ENCODE peak calls at places on chromosomes 5 and 9, in six cellular contexts. P, W, Q, J, K and L are unnamed samples.

GRCh38 chr9:123953601-123954011 is 23.7 kb upstream of the DENND1A start:
- DNase-seq in P (no peak), W (no peak), Q (no peak), J (no peak), K (no peak), L (no peak)

GRCh38 chr5:90529939-90530677 is 724 bp upstream of the LYSMD3 start:
- DNase-seq in P (peak), W (peak), Q (peak), J (no peak), K (peak), L (peak)

GRCh38 chr9:91844170-91844569 is 105.9 kb downstream of the ROR2 start:
- DNase-seq in P (no peak), W (no peak), Q (no peak), J (no peak), K (no peak), L (no peak)

GRCh38 chr5:76692651-76693050 is 23.3 kb upstream of the F2R start:
- DNase-seq in P (no peak), W (no peak), Q (no peak), J (no peak), K (no peak), L (no peak)

GRCh38 chr5:72453260-72453775 is 53.9 kb downstream of the ZNF366 start:
- DNase-seq in P (no peak), W (no peak), Q (peak), J (no peak), K (no peak), L (no peak)

GRCh38 chr9:2411459-2412215 is 209.9 kb upstream of the VLDLR start:
- DNase-seq in P (peak), W (no peak), Q (peak), J (no peak), K (no peak), L (peak)

GRCh38 chr9:76985581-76985980 is 33.9 kb upstream of the FOXB2 start:
- DNase-seq in P (no peak), W (no peak), Q (no peak), J (no peak), K (no peak), L (no peak)

GRCh38 chr9:114276908-114277821 is 45.7 kb upstream of the ORM1 start:
- DNase-seq in P (no peak), W (peak), Q (peak), J (peak), K (peak), L (no peak)

GRCh38 chr9:20315672-20316071 is 306.6 kb downstream of the MLLT3 start:
- DNase-seq in P (no peak), W (no peak), Q (peak), J (no peak), K (peak), L (no peak)

GRCh38 chr5:50889790-50890189 is 223.4 kb downstream of the PARP8 start:
- DNase-seq in P (no peak), W (no peak), Q (peak), J (no peak), K (no peak), L (no peak)

GRCh38 chr9:75106856-75107255 is 18.5 kb downstream of the OSTF1 start:
- DNase-seq in P (no peak), W (no peak), Q (no peak), J (no peak), K (no peak), L (no peak)

GRCh38 chr9:125843646-125844045 is 96.5 kb downstream of the PBX3 start:
- DNase-seq in P (peak), W (no peak), Q (no peak), J (no peak), K (peak), L (no peak)

GRCh38 chr5:16901038-16901644 is 34.9 kb downstream of the MYO10 start:
- DNase-seq in P (peak), W (peak), Q (no peak), J (peak), K (no peak), L (no peak)

GRCh38 chr5:16906255-16906654 is 29.8 kb downstream of the MYO10 start:
- DNase-seq in P (no peak), W (no peak), Q (no peak), J (no peak), K (no peak), L (no peak)

GRCh38 chr5:16902846-16903245 is 33.2 kb downstream of the MYO10 start:
- DNase-seq in P (peak), W (no peak), Q (peak), J (no peak), K (no peak), L (no peak)

GRCh38 chr5:16907270-16907669 is 28.8 kb downstream of the MYO10 start:
- DNase-seq in P (no peak), W (no peak), Q (no peak), J (no peak), K (no peak), L (no peak)

GRCh38 chr5:16903480-16904300 is 32.4 kb downstream of the MYO10 start:
- DNase-seq in P (no peak), W (no peak), Q (peak), J (no peak), K (no peak), L (no peak)
- H3K9ac ChIP-seq in P (no peak), W (no peak), Q (no peak), J (no peak), K (no peak), L (no peak)

GRCh38 chr9:109182550-109182939 is 15.5 kb upstream of the FRRS1L start:
- DNase-seq in P (no peak), W (no peak), Q (no peak), J (no peak), K (no peak), L (no peak)
- H2BK15ac ChIP-seq in P (no peak), W (no peak), Q (no peak), J (no peak), K (no peak), L (no peak)

GRCh38 chr5:14667290-14667689 is 2.8 kb downstream of the OTULIN start:
- DNase-seq in P (no peak), W (no peak), Q (no peak), J (no peak), K (no peak), L (no peak)

GRCh38 chr5:14667770-14668169 is 3.3 kb downstream of the OTULIN start:
- DNase-seq in P (no peak), W (no peak), Q (no peak), J (no peak), K (no peak), L (no peak)

GRCh38 chr5:14665110-14665822 is 748 bp downstream of the OTULIN start:
- DNase-seq in P (peak), W (peak), Q (peak), J (no peak), K (no peak), L (peak)

GRCh38 chr5:14664270-14665109 is at the start of gene OTULIN:
- DNase-seq in P (peak), W (peak), Q (peak), J (peak), K (peak), L (peak)

DNA sequence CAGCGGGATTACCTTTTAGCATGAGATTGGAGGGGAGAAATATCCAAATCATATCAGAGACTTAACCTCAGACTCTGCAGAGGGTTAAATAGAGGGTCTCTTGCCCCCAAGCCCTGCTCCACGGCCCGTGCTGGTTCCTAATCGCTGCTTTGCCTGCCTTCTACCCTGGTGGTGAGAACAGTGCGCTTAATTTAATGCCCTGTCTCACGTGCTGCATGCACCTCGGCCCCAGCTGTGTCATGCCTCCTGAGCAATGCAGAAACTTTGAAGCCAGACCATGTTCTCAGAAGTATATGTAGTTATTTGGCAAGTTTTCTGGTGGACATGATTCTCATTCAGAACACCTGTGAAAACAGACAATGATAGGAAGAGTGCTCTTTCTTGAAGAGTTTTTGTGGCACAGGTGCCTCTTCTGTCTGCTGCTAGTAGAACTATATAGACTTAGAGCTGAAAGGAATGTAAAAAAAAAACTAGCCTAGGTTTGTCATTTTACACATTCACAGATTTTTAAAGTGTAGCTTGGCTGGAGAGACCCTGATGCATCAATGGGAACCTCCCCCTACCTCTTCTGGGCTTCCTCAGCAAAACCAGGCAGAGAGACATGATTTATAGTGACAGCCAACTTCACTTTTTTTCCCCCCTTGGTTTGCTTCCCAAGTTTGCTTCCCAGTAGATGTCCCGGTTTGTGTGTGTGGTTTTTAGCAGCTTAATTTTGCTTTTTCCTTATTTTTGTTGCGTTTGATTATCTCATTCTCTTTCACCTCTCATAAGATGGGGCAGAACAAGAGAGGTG is 1.6 kb downstream of the OTULIN start:
- DNase-seq in P (peak), W (no peak), Q (peak), J (no peak), K (peak), L (no peak)
- H3K9ac ChIP-seq in P (peak), W (no peak), Q (peak), J (no peak), K (peak), L (no peak)

DNA sequence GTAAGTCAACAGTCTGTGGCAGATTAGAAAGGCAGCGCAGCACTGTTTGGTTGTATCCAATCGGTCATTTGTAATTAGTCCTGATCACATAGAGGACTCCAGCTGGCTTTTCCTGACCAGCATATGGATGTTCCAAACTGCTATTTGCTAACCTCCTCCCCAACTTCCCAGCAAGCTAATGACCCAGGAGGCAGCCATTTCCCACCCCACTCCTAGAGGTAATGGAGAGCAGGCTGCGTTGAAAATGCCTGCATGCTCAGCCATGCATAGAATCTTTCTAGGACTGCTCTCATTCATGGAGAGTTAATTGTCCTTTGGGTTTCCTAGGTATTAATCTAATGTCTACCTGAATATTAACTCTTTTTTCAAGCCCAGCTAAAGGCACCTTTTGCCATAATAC is 850.6 kb upstream of the WWC1 start:
- DNase-seq in P (no peak), W (no peak), Q (no peak), J (no peak), K (no peak), L (no peak)
- H2BK15ac ChIP-seq in P (no peak), W (no peak), Q (no peak), J (no peak), K (no peak), L (no peak)

GRCh38 chr5:170573660-170574059 is 69.8 kb downstream of the KCNIP1 start:
- DNase-seq in P (no peak), W (no peak), Q (peak), J (no peak), K (no peak), L (no peak)

GRCh38 chr5:170581211-170581610 is 77.4 kb downstream of the KCNIP1 start:
- DNase-seq in P (no peak), W (no peak), Q (no peak), J (no peak), K (no peak), L (no peak)

GRCh38 chr5:170579623-170580022 is 75.8 kb downstream of the KCNIP1 start:
- DNase-seq in P (peak), W (no peak), Q (no peak), J (no peak), K (no peak), L (peak)

GRCh38 chr5:170573119-170573518 is 69.3 kb downstream of the KCNIP1 start:
- DNase-seq in P (peak), W (no peak), Q (no peak), J (no peak), K (no peak), L (no peak)

GRCh38 chr5:170576602-170577584 is 73.1 kb downstream of the KCNIP1 start:
- DNase-seq in P (no peak), W (no peak), Q (peak), J (no peak), K (no peak), L (no peak)
- H3K9ac ChIP-seq in P (no peak), W (no peak), Q (no peak), J (no peak), K (no peak), L (no peak)